ENCODE peak calls at places on chromosomes 4 and X, in nine cellular contexts. N, S, L, C, W, J, A, M and X are unnamed samples.

GRCh38 chrX:110317079-110317819 is 636 bp downstream of the AMMECR1 start:
- DNase-seq in N (peak), S (no peak), L (peak), C (peak), W (peak), J (peak), A (peak), M (peak), X (peak)

GRCh38 chr4:17203767-17204166 is 305.3 kb upstream of the LDB2 start:
- DNase-seq in N (no peak), S (no peak), L (no peak), C (no peak), W (no peak), J (no peak), A (no peak), M (no peak), X (no peak)

GRCh38 chrX:10356979-10357378 is 200.2 kb downstream of the CLCN4 start:
- DNase-seq in N (no peak), S (no peak), L (peak), C (no peak), W (peak), J (no peak), A (no peak), M (no peak), X (no peak)

GRCh38 chr4:180449395-180449956 is 1793.7 kb upstream of the TENM3 start:
- DNase-seq in N (peak), S (peak), L (no peak), C (peak), W (peak), J (no peak), A (no peak), M (no peak), X (no peak)

GRCh38 chr4:181618896-181619295 is 624.3 kb upstream of the TENM3 start:
- DNase-seq in N (no peak), S (no peak), L (no peak), C (peak), W (no peak), J (no peak), A (no peak), M (no peak), X (no peak)

GRCh38 chr4:120826449-120826848 is 96.1 kb downstream of the PRDM5 start:
- DNase-seq in N (no peak), S (no peak), L (no peak), C (no peak), W (no peak), J (no peak), A (no peak), M (no peak), X (no peak)

GRCh38 chr4:54586343-54586953 is 71.3 kb upstream of the KIT start:
- DNase-seq in N (peak), S (peak), L (peak), C (no peak), W (peak), J (no peak), A (no peak), M (no peak), X (no peak)

GRCh38 chr4:10808591-10808990 is 124.0 kb upstream of the CLNK start:
- DNase-seq in N (peak), S (peak), L (peak), C (no peak), W (peak), J (no peak), A (peak), M (peak), X (no peak)

GRCh38 chrX:139924069-139924695 is 8.7 kb downstream of the ATP11C start:
- DNase-seq in N (no peak), S (no peak), L (no peak), C (no peak), W (no peak), J (no peak), A (no peak), M (no peak), X (no peak)

GRCh38 chrX:30589146-30589888 is 11.8 kb upstream of the TASL start:
- DNase-seq in N (no peak), S (no peak), L (no peak), C (no peak), W (no peak), J (no peak), A (no peak), M (no peak), X (no peak)

GRCh38 chrX:70166601-70167590 is 10.4 kb upstream of the DGAT2L6 start:
- DNase-seq in N (no peak), S (peak), L (peak), C (no peak), W (peak), J (no peak), A (no peak), M (no peak), X (no peak)

GRCh38 chr4:38745881-38746280 is 36.9 kb downstream of the TLR10 start:
- DNase-seq in N (no peak), S (no peak), L (no peak), C (no peak), W (no peak), J (no peak), A (no peak), M (no peak), X (no peak)

GRCh38 chr4:59400334-59400733 is 1799.8 kb upstream of the ADGRL3 start:
- DNase-seq in N (no peak), S (no peak), L (no peak), C (no peak), W (no peak), J (no peak), A (no peak), M (no peak), X (no peak)

GRCh38 chrX:150966235-150966634 is 16.9 kb upstream of the HMGB3 start:
- DNase-seq in N (no peak), S (no peak), L (no peak), C (no peak), W (no peak), J (no peak), A (no peak), M (no peak), X (peak)

GRCh38 chrX:50103866-50104566 is 96.8 kb downstream of the AKAP4 start:
- DNase-seq in N (no peak), S (peak), L (peak), C (no peak), W (no peak), J (no peak), A (no peak), M (no peak), X (no peak)

GRCh38 chrX:5415738-5416137 is 812.9 kb downstream of the NLGN4X start:
- DNase-seq in N (no peak), S (no peak), L (no peak), C (no peak), W (no peak), J (no peak), A (no peak), M (no peak), X (no peak)

GRCh38 chrX:132023896-132024386 is 839 bp downstream of the STK26 start:
- DNase-seq in N (no peak), S (no peak), L (peak), C (no peak), W (peak), J (peak), A (peak), M (peak), X (no peak)

GRCh38 chr4:988726-989721 is 2.2 kb downstream of the IDUA start:
- DNase-seq in N (no peak), S (no peak), L (peak), C (no peak), W (no peak), J (no peak), A (no peak), M (no peak), X (no peak)

GRCh38 chr4:177638871-177639270 is 196.6 kb upstream of the AGA start:
- DNase-seq in N (no peak), S (no peak), L (no peak), C (no peak), W (no peak), J (no peak), A (no peak), M (no peak), X (no peak)

GRCh38 chr4:176102414-176102813 is 36.8 kb downstream of the WDR17 start:
- DNase-seq in N (no peak), S (no peak), L (no peak), C (no peak), W (no peak), J (no peak), A (no peak), M (no peak), X (no peak)

GRCh38 chr4:70589785-70590184 is 2.3 kb upstream of the AMBN start:
- DNase-seq in N (no peak), S (no peak), L (no peak), C (no peak), W (no peak), J (no peak), A (no peak), M (no peak), X (no peak)

GRCh38 chr4:185810746-185811508 is 1.1 kb downstream of the SORBS2 start:
- DNase-seq in N (peak), S (no peak), L (no peak), C (no peak), W (no peak), J (no peak), A (no peak), M (no peak), X (no peak)

GRCh38 chr4:24003926-24004325 is 114.1 kb upstream of the PPARGC1A start:
- DNase-seq in N (no peak), S (peak), L (peak), C (no peak), W (no peak), J (no peak), A (no peak), M (no peak), X (no peak)

GRCh38 chrX:106875151-106875550 is 28.0 kb downstream of the RIPPLY1 start:
- DNase-seq in N (no peak), S (peak), L (peak), C (no peak), W (no peak), J (no peak), A (no peak), M (no peak), X (no peak)

GRCh38 chr4:113810906-113811305 is 49.4 kb upstream of the CAMK2D start:
- DNase-seq in N (no peak), S (peak), L (peak), C (no peak), W (no peak), J (no peak), A (no peak), M (no peak), X (no peak)

GRCh38 chr4:41748074-41748787 is at the start of gene PHOX2B:
- DNase-seq in N (no peak), S (no peak), L (no peak), C (no peak), W (no peak), J (no peak), A (no peak), M (no peak), X (no peak)

GRCh38 chr4:38920186-38920585 is 52.6 kb downstream of the FAM114A1 start:
- DNase-seq in N (no peak), S (peak), L (no peak), C (no peak), W (no peak), J (no peak), A (no peak), M (no peak), X (no peak)

GRCh38 chrX:41265615-41266014 is 68.3 kb upstream of the DDX3X start:
- DNase-seq in N (no peak), S (peak), L (peak), C (no peak), W (peak), J (peak), A (peak), M (no peak), X (no peak)

GRCh38 chrX:1661048-1661921 is 46.4 kb downstream of the ASMT start:
- DNase-seq in N (no peak), S (no peak), L (no peak), C (peak), W (no peak), J (peak), A (peak), M (peak), X (peak)

GRCh38 chrX:132853040-132853439 is 105.4 kb downstream of the HS6ST2 start:
- DNase-seq in N (no peak), S (peak), L (peak), C (no peak), W (peak), J (no peak), A (no peak), M (no peak), X (no peak)

GRCh38 chrX:85544609-85545008 is 165.1 kb upstream of the POF1B start:
- DNase-seq in N (no peak), S (peak), L (peak), C (no peak), W (no peak), J (no peak), A (no peak), M (no peak), X (no peak)

GRCh38 chr4:38665846-38666490 is 2.0 kb downstream of the KLF3 start:
- DNase-seq in N (no peak), S (no peak), L (no peak), C (no peak), W (no peak), J (no peak), A (no peak), M (no peak), X (no peak)

GRCh38 chr4:80036949-80037348 is 36.1 kb downstream of the ANTXR2 start:
- DNase-seq in N (no peak), S (peak), L (peak), C (no peak), W (peak), J (no peak), A (no peak), M (no peak), X (no peak)

GRCh38 chrX:101787934-101788333 is 128.3 kb upstream of the ARMCX2 start:
- DNase-seq in N (no peak), S (no peak), L (no peak), C (no peak), W (no peak), J (no peak), A (no peak), M (no peak), X (no peak)